ENCODE peak calls at places on chromosome 18, in nine cellular contexts. S, T, P, E, J, I, U, K and G are unnamed samples.

GRCh38 chr18:13245481-13246000 is 27.0 kb downstream of the LDLRAD4 start:
- DNase-seq in S (no peak), T (peak; percentile 37), P (no peak), E (no peak), J (peak; percentile 50), I (no peak), U (no peak), K (no peak), G (no peak)

GRCh38 chr18:26407721-26408601 is 140.4 kb downstream of the KCTD1 start:
- DNase-seq in S (no peak), T (no peak), P (no peak), E (peak; percentile 42), J (no peak), I (no peak), U (no peak), K (no peak), G (no peak)

GRCh38 chr18:32072321-32072720 is 19.4 kb upstream of the RNF138 start:
- DNase-seq in S (no peak), T (no peak), P (peak; percentile 13), E (no peak), J (peak; percentile 19), I (no peak), U (no peak), K (no peak), G (no peak)

GRCh38 chr18:45837283-45838070 is 12.0 kb downstream of the SIGLEC15 start:
- DNase-seq in S (peak; percentile 80), T (peak; percentile 62), P (peak; percentile 64), E (peak; percentile 84), J (peak; percentile 58), I (no peak), U (peak; percentile 53), K (no peak), G (no peak)

GRCh38 chr18:70296289-70296688 is 7.4 kb downstream of the SOCS6 start:
- DNase-seq in S (peak; percentile 72), T (no peak), P (no peak), E (no peak), J (no peak), I (no peak), U (no peak), K (no peak), G (no peak)

GRCh38 chr18:36402765-36403396 is 105.4 kb downstream of the FHOD3 start:
- DNase-seq in S (no peak), T (no peak), P (peak; percentile 94), E (peak; percentile 78), J (no peak), I (no peak), U (no peak), K (no peak), G (peak; percentile 85)

GRCh38 chr18:3156325-3156640 is 63.5 kb downstream of the MYOM1 start:
- DNase-seq in S (no peak), T (no peak), P (peak; percentile 5), E (no peak), J (no peak), I (no peak), U (no peak), K (no peak), G (no peak)

GRCh38 chr18:60929966-60930365 is 403.3 kb upstream of the CDH20 start:
- DNase-seq in S (no peak), T (no peak), P (no peak), E (no peak), J (no peak), I (no peak), U (no peak), K (no peak), G (no peak)

GRCh38 chr18:73679941-73680700 is 467.5 kb downstream of the FBXO15 start:
- DNase-seq in S (no peak), T (no peak), P (peak; percentile 24), E (peak; percentile 43), J (no peak), I (no peak), U (no peak), K (no peak), G (no peak)

GRCh38 chr18:78525364-78526111 is 454.1 kb upstream of the SALL3 start:
- DNase-seq in S (no peak), T (no peak), P (peak; percentile 0), E (peak; percentile 18), J (no peak), I (no peak), U (no peak), K (no peak), G (no peak)

GRCh38 chr18:57603871-57604270 is 17.4 kb upstream of the FECH start:
- DNase-seq in S (no peak), T (no peak), P (no peak), E (no peak), J (no peak), I (no peak), U (no peak), K (no peak), G (no peak)

GRCh38 chr18:55539240-55539639 is 48.8 kb downstream of the TCF4 start:
- DNase-seq in S (no peak), T (no peak), P (no peak), E (no peak), J (no peak), I (no peak), U (no peak), K (no peak), G (no peak)

GRCh38 chr18:46488472-46489213 is 168.4 kb downstream of the LOXHD1 start:
- DNase-seq in S (no peak), T (no peak), P (no peak), E (no peak), J (peak; percentile 19), I (no peak), U (no peak), K (no peak), G (no peak)

GRCh38 chr18:12883003-12883683 is 894 bp downstream of the PTPN2 start:
- DNase-seq in S (peak; percentile 16), T (no peak), P (no peak), E (no peak), J (peak; percentile 23), I (no peak), U (peak; percentile 33), K (no peak), G (no peak)

GRCh38 chr18:3121256-3121655 is 98.5 kb downstream of the MYOM1 start:
- DNase-seq in S (no peak), T (no peak), P (peak; percentile 10), E (peak; percentile 56), J (no peak), I (no peak), U (no peak), K (no peak), G (no peak)

GRCh38 chr18:2111456-2111855 is 459.8 kb downstream of the METTL4 start:
- DNase-seq in S (no peak), T (no peak), P (peak; percentile 34), E (peak; percentile 23), J (no peak), I (no peak), U (no peak), K (no peak), G (no peak)

GRCh38 chr18:50594012-50594411 is 34.1 kb downstream of the MAPK4 start:
- DNase-seq in S (no peak), T (no peak), P (no peak), E (no peak), J (no peak), I (no peak), U (no peak), K (no peak), G (no peak)

GRCh38 chr18:24443870-24444269 is 16.6 kb upstream of the HRH4 start:
- DNase-seq in S (no peak), T (no peak), P (no peak), E (no peak), J (no peak), I (no peak), U (no peak), K (no peak), G (no peak)

GRCh38 chr18:3579701-3580100 is 129.7 kb downstream of the TGIF1 start:
- DNase-seq in S (no peak), T (no peak), P (peak; percentile 90), E (peak; percentile 95), J (no peak), I (no peak), U (no peak), K (no peak), G (no peak)

GRCh38 chr18:67385455-67385854 is 131.1 kb downstream of the DSEL start:
- DNase-seq in S (no peak), T (no peak), P (peak; percentile 41), E (peak; percentile 25), J (no peak), I (no peak), U (no peak), K (no peak), G (no peak)

GRCh38 chr18:10285283-10285640 is 169.2 kb upstream of the APCDD1 start:
- DNase-seq in S (no peak), T (no peak), P (no peak), E (no peak), J (no peak), I (no peak), U (no peak), K (no peak), G (no peak)

GRCh38 chr18:77138270-77138669 is 5.7 kb upstream of the MBP start:
- DNase-seq in S (no peak), T (no peak), P (no peak), E (peak; percentile 16), J (no peak), I (no peak), U (no peak), K (no peak), G (no peak)

GRCh38 chr18:25827961-25828561 is 262.4 kb downstream of the SS18 start:
- DNase-seq in S (no peak), T (no peak), P (peak; percentile 59), E (peak; percentile 39), J (no peak), I (no peak), U (no peak), K (no peak), G (no peak)